ENCODE peak calls at places on chromosomes 7 and 10, in six cellular contexts. O, C, S, Q, V and X are unnamed samples.
A peak's percentile ranks its signal among the peaks of the same experiment; 100 is the strongest.

GRCh38 chr10:94429049-94429707 is 26.8 kb downstream of the TBC1D12 start:
- DNase-seq in O (no peak), C (no peak), S (no peak), Q (no peak), V (no peak), X (no peak)

GRCh38 chr7:121057878-121058277 is 69.4 kb downstream of the CPED1 start:
- DNase-seq in O (no peak), C (no peak), S (no peak), Q (no peak), V (no peak), X (no peak)

GRCh38 chr10:114356786-114357588 is 47.3 kb downstream of the AFAP1L2 start:
- DNase-seq in O (no peak), C (no peak), S (no peak), Q (no peak), V (peak; percentile 18), X (no peak)

GRCh38 chr10:103535595-103535994 is 42.1 kb downstream of the NEURL1 start:
- DNase-seq in O (peak; percentile 8), C (no peak), S (no peak), Q (no peak), V (no peak), X (no peak)

GRCh38 chr7:115558186-115558585 is 472.4 kb downstream of the TFEC start:
- DNase-seq in O (no peak), C (no peak), S (no peak), Q (no peak), V (peak; percentile 52), X (no peak)

GRCh38 chr7:5350600-5351385 is 68.0 kb downstream of the SLC29A4 start:
- DNase-seq in O (no peak), C (no peak), S (no peak), Q (no peak), V (no peak), X (no peak)

GRCh38 chr7:134513169-134513752 is 14.1 kb upstream of the AKR1B10 start:
- DNase-seq in O (peak; percentile 56), C (peak; percentile 15), S (no peak), Q (no peak), V (peak; percentile 30), X (no peak)

GRCh38 chr10:92242910-92243671 is 47.8 kb downstream of the CPEB3 start:
- DNase-seq in O (peak; percentile 61), C (peak; percentile 52), S (peak; percentile 30), Q (peak; percentile 69), V (peak; percentile 49), X (peak; percentile 71)

GRCh38 chr10:119268871-119269506 is 61.6 kb downstream of the GRK5 start:
- DNase-seq in O (no peak), C (peak; percentile 76), S (no peak), Q (peak; percentile 25), V (no peak), X (no peak)

GRCh38 chr7:109003742-109004141 is 434.1 kb downstream of the DNAJB9 start:
- DNase-seq in O (no peak), C (no peak), S (no peak), Q (no peak), V (peak; percentile 20), X (no peak)

GRCh38 chr10:101769541-101770180 is 6.3 kb downstream of the FGF8 start:
- DNase-seq in O (no peak), C (no peak), S (no peak), Q (no peak), V (no peak), X (no peak)

GRCh38 chr10:33334170-33334838 is at the start of gene NRP1:
- DNase-seq in O (no peak), C (no peak), S (peak; percentile 27), Q (peak; percentile 63), V (peak; percentile 24), X (peak; percentile 57)

GRCh38 chr7:115329006-115329405 is 407.1 kb downstream of the MDFIC start:
- DNase-seq in O (no peak), C (no peak), S (no peak), Q (no peak), V (no peak), X (no peak)

GRCh38 chr10:10658157-10658556 is 359.5 kb upstream of the CELF2 start:
- DNase-seq in O (no peak), C (no peak), S (no peak), Q (no peak), V (no peak), X (no peak)

GRCh38 chr7:131011437-131011752 is 277.4 kb upstream of the KLF14 start:
- DNase-seq in O (no peak), C (no peak), S (no peak), Q (no peak), V (no peak), X (peak; percentile 85)

GRCh38 chr10:31977440-31978157 is 49.0 kb upstream of the ARHGAP12 start:
- DNase-seq in O (no peak), C (no peak), S (no peak), Q (no peak), V (peak; percentile 29), X (no peak)

GRCh38 chr10:94094540-94094939 is 100.8 kb downstream of the PLCE1 start:
- DNase-seq in O (no peak), C (no peak), S (no peak), Q (no peak), V (no peak), X (no peak)

GRCh38 chr10:79382491-79382941 is 35.2 kb downstream of the PPIF start:
- DNase-seq in O (peak; percentile 24), C (peak; percentile 7), S (peak; percentile 50), Q (peak; percentile 53), V (no peak), X (peak; percentile 42)

GRCh38 chr10:79385804-79386531 is 38.7 kb downstream of the PPIF start:
- DNase-seq in O (no peak), C (peak; percentile 7), S (peak; percentile 24), Q (peak; percentile 15), V (no peak), X (peak; percentile 30)

GRCh38 chr10:79384773-79385391 is 37.6 kb downstream of the PPIF start:
- DNase-seq in O (no peak), C (no peak), S (no peak), Q (peak; percentile 16), V (no peak), X (no peak)

GRCh38 chr10:79385392-79385795 is 38.1 kb downstream of the PPIF start:
- DNase-seq in O (no peak), C (peak; percentile 7), S (no peak), Q (peak; percentile 20), V (no peak), X (no peak)

DNA sequence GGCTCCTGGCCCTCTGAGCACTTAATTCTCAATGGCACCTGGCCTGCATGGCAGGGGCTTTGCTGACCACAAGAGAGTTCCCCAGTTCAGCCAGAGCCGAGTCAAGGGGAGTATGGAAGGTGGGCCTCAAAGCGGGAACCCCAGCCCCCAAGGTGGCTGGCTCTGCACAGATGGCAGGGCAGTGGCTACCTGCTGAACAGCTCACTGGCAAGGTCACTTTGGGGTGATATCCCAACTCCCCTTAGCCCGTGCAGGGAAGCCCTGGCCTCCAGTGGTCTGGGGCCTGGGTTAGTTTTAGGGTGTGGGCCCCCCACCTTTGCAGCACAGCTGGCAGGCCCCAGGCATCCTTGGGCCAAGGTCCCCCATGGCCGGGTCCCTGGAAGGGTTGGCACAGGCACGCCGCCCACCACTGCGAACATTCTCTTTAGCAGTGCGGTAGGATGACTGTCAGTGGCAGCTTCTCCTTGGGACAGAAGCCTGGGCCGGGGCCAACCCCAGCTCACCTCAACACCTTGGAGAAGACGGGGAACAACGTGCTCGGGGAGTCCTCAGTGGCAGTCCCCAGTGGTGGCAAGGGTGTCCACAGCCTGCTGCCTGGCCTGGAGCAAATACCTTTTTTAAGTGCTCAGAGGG is 36.8 kb downstream of the PPIF start:
- DNase-seq in O (no peak), C (peak; percentile 7), S (no peak), Q (peak; percentile 28), V (no peak), X (peak; percentile 45)
- H3K36me3 ChIP-seq in O (peaks cover 44% of the 10 kb centered on the region), C (no peaks in the 10 kb centered on the region), S (no peaks in the 10 kb centered on the region), Q (peaks cover 19% of the 10 kb centered on the region), V (peaks cover 5% of the 10 kb centered on the region), X (peaks cover 30% of the 10 kb centered on the region)

DNA sequence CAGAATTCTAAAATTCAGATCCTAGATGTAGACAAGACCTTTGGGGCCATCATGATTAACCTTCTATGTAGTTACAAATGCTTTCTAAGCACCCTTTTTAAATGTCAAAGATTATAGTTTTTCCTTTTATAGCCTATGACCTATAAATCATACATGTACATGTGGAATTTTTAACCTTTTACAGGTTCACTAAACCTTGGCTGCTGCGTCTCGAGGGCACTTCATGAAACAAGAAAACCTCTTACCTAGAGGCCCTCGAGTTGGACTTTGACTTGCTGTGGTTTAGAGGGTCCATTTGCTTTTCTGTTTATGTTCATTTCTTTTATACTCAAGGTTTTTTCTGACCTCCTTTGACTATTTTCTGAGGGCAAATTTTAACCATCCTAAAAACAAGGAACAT is 302.2 kb downstream of the CSTF2T start:
- DNase-seq in O (no peak), C (no peak), S (no peak), Q (no peak), V (no peak), X (no peak)
- TF ChIP-seq CTCF in O (no peak), C (no peak), S (no peak), Q (no peak), V (no peak), X (no peak)

GRCh38 chr7:152145853-152146466 is 120.5 kb downstream of the GALNT11 start:
- DNase-seq in O (no peak), C (peak; percentile 29), S (no peak), Q (no peak), V (peak; percentile 70), X (no peak)
- H3K36me3 ChIP-seq in O (peaks cover 98% of the 10 kb centered on the region), C (peaks cover 23% of the 10 kb centered on the region), S (no peaks in the 10 kb centered on the region), Q (peaks cover 100% of the 10 kb centered on the region), V (peaks cover 47% of the 10 kb centered on the region), X (peaks cover 98% of the 10 kb centered on the region)

GRCh38 chr10:61181832-61182231 is 237.8 kb upstream of the RHOBTB1 start:
- DNase-seq in O (no peak), C (no peak), S (no peak), Q (no peak), V (no peak), X (no peak)
- TF ChIP-seq CTCF in O (no peak), C (no peak), S (no peak), Q (no peak), V (no peak), X (no peak)

DNA sequence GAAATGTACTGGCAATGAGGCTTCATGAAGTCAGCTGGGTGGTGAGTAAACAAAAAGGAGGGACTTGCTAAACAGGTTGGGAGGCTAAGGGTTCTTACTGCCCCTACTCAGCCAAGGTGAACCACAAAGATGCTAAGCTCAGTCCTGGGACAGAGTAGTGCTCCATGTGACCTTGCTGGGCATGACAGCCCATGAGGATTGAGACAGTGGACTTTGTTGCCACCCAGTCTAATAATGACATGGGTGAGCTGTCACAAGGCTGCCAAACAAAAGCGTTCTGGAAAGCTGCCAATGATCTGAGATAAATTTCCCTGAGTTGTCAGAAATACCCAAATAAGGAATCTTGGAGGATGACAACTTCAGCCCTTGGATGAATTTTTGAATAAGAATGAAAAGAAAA is 75.2 kb downstream of the CLEC2L start:
- DNase-seq in O (no peak), C (no peak), S (no peak), Q (no peak), V (no peak), X (no peak)
- H3K36me3 ChIP-seq in O (peaks cover 100% of the 10 kb centered on the region), C (peaks cover 48% of the 10 kb centered on the region), S (no peaks in the 10 kb centered on the region), Q (peaks cover 100% of the 10 kb centered on the region), V (peaks cover 72% of the 10 kb centered on the region), X (peaks cover 100% of the 10 kb centered on the region)